ENCODE peak calls at places on chromosomes 13 and 19, in six cellular contexts. Q, W, R, N, I and G are unnamed samples.
A peak's percentile ranks its signal among the peaks of the same experiment; 100 is the strongest.

GRCh38 chr13:111846396-111847174 is 220.4 kb upstream of the SOX1 start:
- DNase-seq in W (no peak), I (no peak), N (no peak), Q (no peak), R (no peak), G (no peak)

GRCh38 chr19:38004505-38005223 is 97.7 kb downstream of the SIPA1L3 start:
- DNase-seq in I (peak; percentile 97), R (peak; percentile 47), Q (peak; percentile 93), N (peak; percentile 96), W (peak; percentile 88), G (peak; percentile 71)

GRCh38 chr13:40318366-40318765 is 348.1 kb downstream of the FOXO1 start:
- DNase-seq in Q (peak; percentile 22), W (peak; percentile 77), R (no peak), I (peak; percentile 82), N (peak; percentile 46), G (no peak)

GRCh38 chr13:77507931-77508776 is 27.4 kb upstream of the SCEL start:
- DNase-seq in R (no peak), W (no peak), Q (no peak), N (no peak), I (peak; percentile 83), G (no peak)

GRCh38 chr19:41299755-41300089 is 10.2 kb upstream of the CCDC97 start:
- DNase-seq in I (peak; percentile 14), W (peak; percentile 90), N (no peak), Q (no peak), R (no peak), G (no peak)

GRCh38 chr19:751501-752341 is 809 bp downstream of the MISP start:
- DNase-seq in W (no peak), Q (no peak), R (peak; percentile 86), N (no peak), I (peak; percentile 91), G (no peak)

GRCh38 chr13:110815471-110816204 is 99.2 kb downstream of the ANKRD10 start:
- DNase-seq in R (no peak), I (peak; percentile 50), W (no peak), Q (no peak), N (no peak), G (no peak)

GRCh38 chr13:35500071-35500595 is 23.6 kb upstream of the MAB21L1 start:
- DNase-seq in Q (no peak), W (no peak), R (no peak), N (no peak), I (no peak), G (no peak)

GRCh38 chr19:6856749-6857372 is 30.5 kb upstream of the ADGRE1 start:
- DNase-seq in I (no peak), R (no peak), N (no peak), W (no peak), Q (no peak), G (no peak)

GRCh38 chr19:10517361-10517759 is at the start of gene S1PR5:
- DNase-seq in R (no peak), I (peak; percentile 44), Q (no peak), N (no peak), W (no peak), G (no peak)

GRCh38 chr13:21232196-21232595 is 55.7 kb downstream of the MRPL57 start:
- DNase-seq in I (peak; percentile 55), Q (no peak), N (no peak), R (no peak), W (peak; percentile 32), G (no peak)

GRCh38 chr13:79393564-79394249 is 12.3 kb downstream of the RBM26 start:
- DNase-seq in I (no peak), W (no peak), R (no peak), N (no peak), Q (peak; percentile 72), G (no peak)

GRCh38 chr19:39555883-39556282 is 15.9 kb upstream of the EID2 start:
- DNase-seq in Q (no peak), R (no peak), I (no peak), W (no peak), N (no peak), G (no peak)

GRCh38 chr13:113365551-113365971 is 1.6 kb upstream of the GRTP1 start:
- DNase-seq in N (no peak), I (no peak), Q (no peak), W (no peak), R (no peak), G (no peak)

GRCh38 chr19:38838986-38839761 is 7.6 kb upstream of the ECH1 start:
- DNase-seq in Q (no peak), W (no peak), I (peak; percentile 18), R (peak; percentile 11), N (no peak), G (no peak)

GRCh38 chr13:109381546-109382180 is 404.7 kb downstream of the IRS2 start:
- DNase-seq in N (no peak), W (no peak), R (no peak), I (no peak), Q (no peak), G (no peak)

GRCh38 chr19:55451522-55452380 is 8.7 kb upstream of the SHISA7 start:
- DNase-seq in Q (no peak), R (no peak), W (no peak), I (no peak), N (no peak), G (no peak)

GRCh38 chr19:29578349-29578748 is 27.7 kb upstream of the POP4 start:
- DNase-seq in R (no peak), W (no peak), Q (no peak), I (no peak), N (no peak), G (no peak)

GRCh38 chr13:109968876-109969577 is 182.6 kb upstream of the IRS2 start:
- DNase-seq in W (peak; percentile 92), N (no peak), I (no peak), Q (no peak), R (no peak), G (no peak)

GRCh38 chr13:97559030-97559429 is 125.1 kb downstream of the RAP2A start:
- DNase-seq in W (no peak), N (no peak), Q (no peak), R (no peak), I (peak; percentile 48), G (no peak)

GRCh38 chr13:97559981-97560380 is 126.0 kb downstream of the RAP2A start:
- DNase-seq in Q (no peak), I (no peak), R (no peak), W (no peak), N (no peak), G (no peak)

GRCh38 chr13:97564929-97565328 is 131.0 kb downstream of the RAP2A start:
- DNase-seq in Q (no peak), N (no peak), W (no peak), R (no peak), I (no peak), G (no peak)

GRCh38 chr13:97561182-97561581 is 127.2 kb downstream of the RAP2A start:
- DNase-seq in W (no peak), R (no peak), N (no peak), Q (no peak), I (no peak), G (no peak)

DNA sequence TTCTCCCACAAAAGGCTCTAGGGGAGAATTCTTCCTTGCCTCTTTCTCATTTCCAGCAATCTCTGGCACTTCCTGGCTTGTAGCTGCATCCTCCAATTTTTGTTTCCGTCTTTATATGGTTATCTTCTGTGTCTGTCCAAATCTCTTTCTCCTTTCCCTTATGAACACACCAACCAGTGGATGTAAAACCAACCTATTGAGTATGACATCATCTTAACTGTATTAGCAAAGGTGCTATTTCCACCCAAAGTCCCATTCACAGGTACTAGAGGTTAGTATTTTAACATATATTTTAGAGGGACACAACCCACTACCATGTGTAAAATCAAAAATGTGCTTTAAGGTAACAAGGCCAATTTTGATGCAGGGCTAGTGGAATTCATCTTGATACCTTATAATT is 129.0 kb downstream of the RAP2A start:
- DNase-seq in I (no peak), Q (no peak), W (no peak), R (no peak), N (no peak), G (no peak)
- H3K4me3 ChIP-seq in I (no peak overlapping the region), Q (no peak overlapping the region), W (no peak overlapping the region), R (no peak overlapping the region), N (no peak overlapping the region), G (no peak overlapping the region)

GRCh38 chr19:3055741-3056453 is 6.4 kb downstream of the TLE5 start:
- DNase-seq in W (no peak), R (peak; percentile 83), Q (no peak), N (peak; percentile 89), I (peak; percentile 96), G (no peak)
- H3K4me3 ChIP-seq in W (no peak overlapping the region), R (no peak overlapping the region), Q (no peak overlapping the region), N (no peak overlapping the region), I (peak overlapping the region; percentile 20), G (no peak overlapping the region)

GRCh38 chr19:13847900-13848677 is 28.8 kb upstream of the NANOS3 start:
- DNase-seq in W (no peak), R (no peak), I (no peak), Q (no peak), N (no peak), G (no peak)
- H3K4me3 ChIP-seq in W (peak overlapping the region; percentile 62), R (no peak overlapping the region), I (peak overlapping the region; percentile 21), Q (peak overlapping the region; percentile 64), N (peak overlapping the region; percentile 60), G (peak overlapping the region; percentile 78)

DNA sequence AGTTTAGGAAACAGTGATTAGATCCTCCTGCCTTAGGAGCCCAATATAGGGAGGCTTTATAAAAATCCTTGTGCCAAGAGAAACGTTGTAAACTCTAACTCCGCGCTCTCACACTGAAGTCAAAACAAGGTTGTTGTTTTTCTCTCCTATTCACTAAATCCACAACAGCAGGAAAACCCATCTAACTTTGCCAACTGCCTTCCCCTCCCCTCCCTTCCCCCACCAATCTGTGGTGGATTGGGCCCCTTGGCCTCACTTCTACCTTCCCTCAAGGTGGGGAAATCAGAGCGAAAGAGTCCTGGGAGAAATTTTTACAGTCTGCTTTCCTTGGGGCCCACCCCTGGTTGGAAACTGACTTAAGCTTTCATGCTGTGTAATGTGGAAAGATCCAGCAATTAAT is 1.4 kb downstream of the DHRS12 start:
- DNase-seq in R (no peak), W (no peak), Q (no peak), I (no peak), N (no peak), G (no peak)
- H3K4me3 ChIP-seq in R (no peak overlapping the region), W (no peak overlapping the region), Q (peak overlapping the region; percentile 84), I (no peak overlapping the region), N (no peak overlapping the region), G (peak overlapping the region; percentile 83)

GRCh38 chr19:4043966-4044365 is 22.7 kb downstream of the ZBTB7A start:
- DNase-seq in R (peak; percentile 23), Q (no peak), I (no peak), W (no peak), N (no peak), G (no peak)
- H3K4me3 ChIP-seq in R (no peak overlapping the region), Q (no peak overlapping the region), I (no peak overlapping the region), W (no peak overlapping the region), N (no peak overlapping the region), G (no peak overlapping the region)

GRCh38 chr13:22275393-22275792 is 604.5 kb downstream of the FGF9 start:
- DNase-seq in I (no peak), N (no peak), Q (no peak), W (no peak), R (no peak), G (no peak)

GRCh38 chr13:22278336-22278929 is 607.6 kb downstream of the FGF9 start:
- DNase-seq in N (peak; percentile 23), W (peak; percentile 46), Q (peak; percentile 32), I (peak; percentile 38), R (peak; percentile 59), G (no peak)
- H3K4me3 ChIP-seq in N (no peak overlapping the region), W (no peak overlapping the region), Q (no peak overlapping the region), I (no peak overlapping the region), R (no peak overlapping the region), G (no peak overlapping the region)